ENCODE peak calls at places on chromosomes 12 and 14, in eight cellular contexts. Q is mucosa of descending colon; L is CD8-positive, alpha-beta T cell; A is glutamatergic neuron; Z is neural crest cell; M is astrocyte of the spinal cord; E is epithelial cell of proximal tubule; C is mesothelial cell of epicardium. J is an unnamed sample.

GRCh38 chr12:109885616-109886015 is 5.3 kb upstream of the GLTP start:
- DNase-seq in Q (no peak), L (no peak), A (no peak), Z (no peak), M (no peak), E (no peak), C (no peak), J (no peak)

GRCh38 chr12:111404362-111405148 is 1.2 kb upstream of the SH2B3 start:
- DNase-seq in Q (no peak), L (no peak), A (no peak), Z (no peak), M (no peak), E (peak), C (no peak), J (peak)

GRCh38 chr12:64663019-64663418 is 52.7 kb downstream of the RASSF3 start:
- DNase-seq in Q (no peak), L (no peak), A (no peak), Z (no peak), M (no peak), E (no peak), C (no peak), J (no peak)

GRCh38 chr12:48071808-48072207 is 34.1 kb downstream of the SENP1 start:
- DNase-seq in Q (no peak), L (no peak), A (no peak), Z (no peak), M (no peak), E (no peak), C (no peak), J (no peak)

GRCh38 chr12:130014485-130014807 is 110.6 kb upstream of the TMEM132D start:
- DNase-seq in Q (no peak), L (no peak), A (peak), Z (no peak), M (no peak), E (no peak), C (no peak), J (peak)

GRCh38 chr14:53153702-53154112 is 584 bp upstream of the DDHD1 start:
- DNase-seq in Q (no peak), L (no peak), A (no peak), Z (no peak), M (no peak), E (no peak), C (no peak), J (no peak)

GRCh38 chr12:131087991-131088700 is 134.4 kb downstream of the ADGRD1 start:
- DNase-seq in Q (peak), L (no peak), A (peak), Z (no peak), M (no peak), E (no peak), C (peak), J (no peak)

GRCh38 chr14:61525293-61526011 is 169.9 kb upstream of the HIF1A start:
- DNase-seq in Q (no peak), L (no peak), A (no peak), Z (no peak), M (peak), E (peak), C (no peak), J (no peak)

GRCh38 chr12:42448841-42449240 is 122.9 kb downstream of the PPHLN1 start:
- DNase-seq in Q (no peak), L (no peak), A (no peak), Z (no peak), M (no peak), E (no peak), C (no peak), J (no peak)

GRCh38 chr14:36661506-36662257 is at the start of gene PAX9:
- DNase-seq in Q (peak), L (no peak), A (peak), Z (peak), M (peak), E (peak), C (peak), J (peak)

GRCh38 chr12:64389154-64389553 is 1.4 kb downstream of the C12orf56 start:
- DNase-seq in Q (no peak), L (no peak), A (no peak), Z (no peak), M (no peak), E (no peak), C (no peak), J (no peak)

GRCh38 chr14:96253140-96253539 is 2.9 kb upstream of the BDKRB1 start:
- DNase-seq in Q (no peak), L (no peak), A (no peak), Z (no peak), M (peak), E (no peak), C (peak), J (no peak)

GRCh38 chr12:59372971-59373370 is 222.9 kb upstream of the SLC16A7 start:
- DNase-seq in Q (no peak), L (no peak), A (peak), Z (no peak), M (peak), E (no peak), C (no peak), J (peak)

GRCh38 chr14:22131749-22132476 is 457.1 kb downstream of the DAD1 start:
- DNase-seq in Q (no peak), L (no peak), A (peak), Z (peak), M (no peak), E (no peak), C (no peak), J (peak)

GRCh38 chr12:40557980-40558379 is 134.3 kb upstream of the CNTN1 start:
- DNase-seq in Q (no peak), L (no peak), A (no peak), Z (no peak), M (no peak), E (no peak), C (no peak), J (no peak)

GRCh38 chr12:133120385-133121191 is 9.5 kb downstream of the ZNF891 start:
- DNase-seq in Q (no peak), L (no peak), A (no peak), Z (no peak), M (peak), E (no peak), C (no peak), J (no peak)

GRCh38 chr12:117085318-117085947 is 13.8 kb downstream of the TESC start:
- DNase-seq in Q (no peak), L (no peak), A (no peak), Z (no peak), M (no peak), E (no peak), C (no peak), J (no peak)

GRCh38 chr12:122318607-122319311 is 52.5 kb upstream of the VPS33A start:
- DNase-seq in Q (no peak), L (no peak), A (no peak), Z (no peak), M (peak), E (no peak), C (no peak), J (no peak)

GRCh38 chr12:1575799-1576401 is 18.5 kb downstream of the FBXL14 start:
- DNase-seq in Q (no peak), L (no peak), A (no peak), Z (no peak), M (peak), E (no peak), C (peak), J (no peak)

GRCh38 chr12:127296591-127296990 is 970.4 kb upstream of the TMEM132C start:
- DNase-seq in Q (no peak), L (no peak), A (no peak), Z (no peak), M (no peak), E (no peak), C (no peak), J (no peak)

GRCh38 chr12:39230086-39230485 is 212.8 kb downstream of the KIF21A start:
- DNase-seq in Q (no peak), L (no peak), A (no peak), Z (no peak), M (peak), E (no peak), C (no peak), J (no peak)

GRCh38 chr14:25400607-25401206 is 350.8 kb upstream of the STXBP6 start:
- DNase-seq in Q (no peak), L (peak), A (peak), Z (peak), M (peak), E (peak), C (peak), J (peak)

GRCh38 chr12:15601210-15601800 is 187.9 kb downstream of the EPS8 start:
- DNase-seq in Q (no peak), L (no peak), A (no peak), Z (no peak), M (peak), E (peak), C (no peak), J (no peak)

GRCh38 chr14:74549588-74549987 is 56.0 kb downstream of the ISCA2 start:
- DNase-seq in Q (no peak), L (no peak), A (no peak), Z (no peak), M (no peak), E (no peak), C (no peak), J (no peak)
- TF ChIP-seq CTCF in Q (no peak), L (no peak), A (no peak), Z (no peak), M (peak), E (peak), C (no peak), J (no peak)

DNA sequence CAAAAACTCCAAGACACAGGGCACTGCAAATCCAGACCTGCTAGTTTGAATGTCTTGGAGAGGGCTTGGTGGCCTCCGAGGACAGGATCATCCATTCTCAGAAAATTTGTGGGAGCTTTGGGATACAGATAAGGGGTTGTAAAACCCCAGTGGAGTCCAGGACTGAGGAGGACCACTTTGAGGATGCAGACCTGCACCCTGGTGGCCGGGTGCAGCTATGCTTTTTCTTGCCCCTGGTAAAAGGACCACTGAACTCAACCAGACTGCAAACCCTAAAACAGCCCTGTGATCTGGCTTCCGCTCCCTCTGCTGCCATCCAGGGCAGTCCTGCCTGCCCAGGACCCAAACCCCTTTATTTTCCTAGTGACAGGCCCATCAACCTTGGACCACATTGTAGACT is 169.5 kb upstream of the DAAM1 start:
- DNase-seq in Q (no peak), L (no peak), A (no peak), Z (no peak), M (no peak), E (no peak), C (no peak), J (no peak)
- TF ChIP-seq CTCF in Q (no peak), L (no peak), A (peak), Z (no peak), M (peak), E (peak), C (peak), J (peak)

GRCh38 chr14:68790656-68791077 is 2.2 kb downstream of the ZFP36L1 start:
- DNase-seq in Q (peak), L (no peak), A (peak), Z (no peak), M (no peak), E (no peak), C (peak), J (no peak)

GRCh38 chr14:68791078-68791983 is 1.5 kb downstream of the ZFP36L1 start:
- DNase-seq in Q (peak), L (no peak), A (peak), Z (no peak), M (peak), E (no peak), C (peak), J (no peak)

GRCh38 chr14:68788275-68789001 is 4.4 kb downstream of the ZFP36L1 start:
- DNase-seq in Q (no peak), L (no peak), A (no peak), Z (no peak), M (peak), E (no peak), C (no peak), J (no peak)

GRCh38 chr14:68789002-68789797 is 3.7 kb downstream of the ZFP36L1 start:
- DNase-seq in Q (peak), L (peak), A (peak), Z (peak), M (peak), E (no peak), C (peak), J (peak)

GRCh38 chr14:68789798-68790655 is 2.8 kb downstream of the ZFP36L1 start:
- DNase-seq in Q (peak), L (no peak), A (peak), Z (peak), M (peak), E (no peak), C (no peak), J (no peak)
- TF ChIP-seq CTCF in Q (no peak), L (no peak), A (no peak), Z (no peak), M (no peak), E (no peak), C (no peak), J (no peak)

GRCh38 chr12:82954572-82954971 is 267.9 kb downstream of the TMTC2 start:
- DNase-seq in Q (no peak), L (no peak), A (no peak), Z (no peak), M (no peak), E (no peak), C (no peak), J (no peak)
- TF ChIP-seq CTCF in Q (no peak), L (no peak), A (no peak), Z (no peak), M (no peak), E (no peak), C (no peak), J (no peak)

DNA sequence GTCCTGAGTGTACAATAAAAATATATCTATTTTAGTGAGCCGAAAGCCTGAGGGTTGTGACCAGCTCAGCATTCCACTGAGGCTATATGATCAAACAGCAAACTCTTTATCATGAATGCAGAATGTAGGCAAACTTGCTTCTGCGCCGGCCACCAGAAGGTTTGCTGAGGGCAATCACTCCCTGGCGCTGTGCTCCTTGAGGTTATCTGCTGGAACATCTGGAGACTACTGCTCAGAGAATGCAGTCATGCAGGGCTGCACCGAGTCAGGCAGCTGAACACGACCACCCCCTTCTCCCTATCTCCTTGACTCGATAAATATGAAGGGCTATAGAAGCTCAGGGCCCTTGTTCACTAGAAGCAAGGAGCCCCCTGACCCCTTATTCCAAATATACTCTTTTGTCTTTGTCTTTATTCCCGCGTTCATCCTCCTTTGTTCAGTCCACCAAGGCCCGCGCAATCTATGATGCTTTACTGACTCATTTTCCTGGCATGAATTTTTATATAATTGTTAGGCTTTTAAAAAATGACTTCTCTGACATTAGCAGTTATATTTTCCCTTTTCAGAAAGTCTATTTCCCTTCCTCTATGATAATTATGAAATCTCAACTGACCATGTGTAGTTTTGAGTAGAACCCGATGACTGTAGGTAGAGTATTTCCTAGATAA is 1089.3 kb downstream of the SLC16A7 start:
- DNase-seq in Q (no peak), L (no peak), A (no peak), Z (no peak), M (no peak), E (no peak), C (no peak), J (no peak)
- TF ChIP-seq CTCF in Q (no peak), L (no peak), A (peak), Z (no peak), M (no peak), E (no peak), C (no peak), J (no peak)

DNA sequence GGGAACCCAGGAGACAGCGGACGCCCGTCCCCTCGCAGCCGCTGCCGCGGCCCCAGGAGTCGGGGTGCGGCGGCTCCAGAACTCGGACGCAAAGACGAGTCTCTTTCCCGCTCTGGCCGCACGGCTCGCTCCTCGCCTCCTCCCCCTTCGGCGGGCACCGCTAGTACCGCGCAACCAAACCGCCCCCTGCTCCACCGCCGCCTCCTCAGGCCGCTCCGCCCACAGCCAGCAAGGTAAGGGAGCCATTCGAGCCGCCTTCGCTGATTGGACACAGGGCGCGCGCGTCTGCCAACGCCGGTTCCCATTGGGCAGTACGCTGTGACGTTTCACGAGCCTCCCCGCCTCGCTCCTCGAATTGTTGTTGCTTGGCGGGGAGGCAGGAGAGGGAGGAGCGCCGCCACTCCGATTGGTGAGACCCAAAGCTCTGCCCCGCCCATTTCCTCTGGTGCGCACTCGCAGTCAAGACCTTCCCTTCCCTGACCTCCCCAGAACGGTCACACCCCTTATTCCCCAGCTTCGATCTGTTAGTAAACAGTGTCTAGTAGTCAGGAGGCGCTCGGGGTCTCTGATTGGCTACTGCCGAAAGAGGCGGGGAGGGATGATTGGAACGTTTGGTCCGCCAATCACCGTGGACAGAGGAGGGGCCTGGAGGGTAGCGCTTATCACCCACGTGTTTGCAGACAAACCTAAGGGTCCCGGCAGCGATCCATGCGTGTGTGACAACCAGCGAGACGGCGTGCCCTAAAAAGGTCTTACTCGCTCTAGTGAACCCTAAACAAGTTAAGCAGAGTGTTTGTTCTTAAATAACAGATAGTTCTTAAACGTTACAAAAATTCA is at the start of gene RPS6KA5:
- DNase-seq in Q (peak), L (peak), A (peak), Z (peak), M (peak), E (peak), C (peak), J (peak)
- TF ChIP-seq CTCF in Q (no peak), L (no peak), A (no peak), Z (peak), M (no peak), E (no peak), C (no peak), J (no peak)

DNA sequence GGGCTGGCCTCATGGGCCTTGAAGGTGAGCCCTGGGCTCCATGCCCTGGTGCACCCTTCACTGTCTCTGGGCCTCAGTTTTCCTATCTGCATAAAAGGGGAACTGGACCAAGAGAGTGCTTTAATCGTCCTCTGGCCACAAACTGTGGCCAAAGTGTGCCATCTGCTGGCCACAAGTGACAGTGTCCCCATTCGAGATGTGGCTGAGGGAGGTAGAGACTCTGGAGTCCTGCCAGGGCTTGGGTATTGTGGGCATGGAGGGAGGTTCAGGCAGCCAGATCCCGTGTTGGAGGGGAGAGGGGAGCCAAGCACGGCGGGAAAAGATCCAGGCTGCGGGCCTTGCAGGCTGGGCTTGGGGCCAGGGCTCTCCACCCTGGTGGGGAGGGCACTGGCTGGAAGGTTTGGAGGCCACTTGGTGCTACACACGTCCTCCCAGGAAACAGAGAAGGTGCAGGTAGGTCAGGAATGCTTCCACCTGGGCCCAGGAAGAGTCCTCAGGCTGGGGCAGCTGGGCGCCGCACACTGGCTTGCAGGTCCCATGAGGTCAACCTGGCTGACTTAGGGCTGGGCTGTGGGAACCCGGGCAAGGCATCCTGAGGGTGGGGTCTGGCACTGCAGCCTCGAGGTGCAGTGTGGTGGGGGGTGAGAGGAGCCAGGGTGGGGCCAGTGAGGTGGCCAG is 7.3 kb upstream of the KIF26A start:
- DNase-seq in Q (peak), L (no peak), A (peak), Z (no peak), M (no peak), E (no peak), C (peak), J (peak)
- TF ChIP-seq CTCF in Q (peak), L (no peak), A (peak), Z (peak), M (peak), E (peak), C (peak), J (peak)

J was measured in nephron progenitor cell.